ENCODE peak calls at places on chromosome 1, in nine cellular contexts. D is sigmoid colon, S is uterus, R is upper lobe of left lung, Y is H1, K is vagina, M is Peyer's patch, X is IMR-90, Q is endothelial cell of umbilical vein. A is an unnamed sample.

GRCh38 chr1:54334996-54335395 is 71.2 kb downstream of the SSBP3 start:
- DNase-seq in D (no peak), S (no peak), R (peak), Y (no peak), K (no peak), M (no peak), X (peak), Q (no peak), A (no peak)

GRCh38 chr1:59163268-59164092 is 133.4 kb upstream of the FGGY start:
- DNase-seq in D (no peak), S (no peak), R (no peak), Y (no peak), K (no peak), M (no peak), X (peak), Q (peak), A (no peak)

GRCh38 chr1:162218546-162218945 is 149.1 kb downstream of the NOS1AP start:
- DNase-seq in D (no peak), S (no peak), R (no peak), Y (no peak), K (no peak), M (no peak), X (no peak), Q (no peak), A (no peak)

GRCh38 chr1:43269627-43270375 is at the start of gene TMEM125:
- DNase-seq in D (no peak), S (no peak), R (peak), Y (no peak), K (peak), M (no peak), X (no peak), Q (no peak), A (no peak)

GRCh38 chr1:42943166-42943565 is 15.5 kb downstream of the SLC2A1 start:
- DNase-seq in D (peak), S (no peak), R (peak), Y (no peak), K (no peak), M (no peak), X (no peak), Q (no peak), A (no peak)

GRCh38 chr1:203992440-203992839 is 80.5 kb upstream of the SOX13 start:
- DNase-seq in D (no peak), S (no peak), R (no peak), Y (no peak), K (no peak), M (no peak), X (peak), Q (no peak), A (no peak)

GRCh38 chr1:163410073-163410522 is 88.3 kb downstream of the NUF2 start:
- DNase-seq in D (no peak), S (peak), R (no peak), Y (peak), K (no peak), M (peak), X (peak), Q (peak), A (no peak)

GRCh38 chr1:242877229-242877628 is 352.7 kb upstream of the PLD5 start:
- DNase-seq in D (no peak), S (no peak), R (no peak), Y (no peak), K (no peak), M (no peak), X (no peak), Q (no peak), A (no peak)

GRCh38 chr1:165169028-165169427 is 187.5 kb downstream of the LMX1A start:
- DNase-seq in D (no peak), S (no peak), R (no peak), Y (no peak), K (peak), M (no peak), X (no peak), Q (no peak), A (no peak)

GRCh38 chr1:169623132-169623926 is 6.6 kb downstream of the SELP start:
- DNase-seq in D (no peak), S (no peak), R (no peak), Y (no peak), K (no peak), M (no peak), X (no peak), Q (no peak), A (no peak)

GRCh38 chr1:208134491-208134890 is 109.7 kb downstream of the PLXNA2 start:
- DNase-seq in D (no peak), S (no peak), R (no peak), Y (no peak), K (no peak), M (no peak), X (no peak), Q (no peak), A (no peak)

GRCh38 chr1:230772457-230773395 is 25.5 kb downstream of the CAPN9 start:
- DNase-seq in D (no peak), S (no peak), R (no peak), Y (no peak), K (no peak), M (no peak), X (peak), Q (no peak), A (no peak)

GRCh38 chr1:167011560-167012191 is 22.6 kb downstream of the MAEL start:
- DNase-seq in D (no peak), S (no peak), R (no peak), Y (no peak), K (no peak), M (no peak), X (no peak), Q (no peak), A (no peak)
- TF ChIP-seq POLR2A in D (no peak), S (no peak), R (no peak), Y (no peak), K (no peak), M (no peak), X (no peak), Q (no peak), A (no peak)

GRCh38 chr1:245779797-245780529 is 625.2 kb downstream of the KIF26B start:
- DNase-seq in D (no peak), S (no peak), R (no peak), Y (no peak), K (no peak), M (no peak), X (no peak), Q (no peak), A (no peak)

GRCh38 chr1:245788269-245788668 is 633.5 kb downstream of the KIF26B start:
- DNase-seq in D (no peak), S (peak), R (no peak), Y (no peak), K (no peak), M (no peak), X (peak), Q (no peak), A (no peak)

GRCh38 chr1:245788886-245789285 is 634.1 kb downstream of the KIF26B start:
- DNase-seq in D (no peak), S (no peak), R (no peak), Y (no peak), K (no peak), M (no peak), X (no peak), Q (no peak), A (no peak)

GRCh38 chr1:245790441-245790840 is 635.7 kb downstream of the KIF26B start:
- DNase-seq in D (no peak), S (no peak), R (no peak), Y (no peak), K (no peak), M (no peak), X (peak), Q (no peak), A (no peak)

DNA sequence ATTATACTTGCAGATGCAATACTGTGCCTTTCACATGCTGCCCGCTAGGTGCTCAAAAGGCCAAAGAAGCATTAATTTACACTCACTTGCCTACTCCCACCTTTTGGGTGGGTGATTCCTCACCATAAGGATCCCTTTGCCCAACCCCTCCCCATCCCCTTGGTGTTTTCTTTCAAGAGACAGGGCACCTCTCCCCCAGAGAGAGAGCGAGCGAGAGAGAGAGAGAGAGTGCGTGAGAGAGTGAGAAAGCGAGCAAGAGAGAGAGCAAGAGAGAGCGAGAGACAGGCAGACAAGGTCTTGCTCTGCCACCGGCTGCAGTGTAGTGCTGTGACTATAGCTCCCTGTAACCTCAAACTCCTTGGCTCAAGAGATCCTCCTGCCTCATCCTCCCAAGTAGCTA is 630.6 kb downstream of the KIF26B start:
- DNase-seq in D (no peak), S (no peak), R (no peak), Y (no peak), K (no peak), M (no peak), X (no peak), Q (no peak), A (no peak)
- TF ChIP-seq CTCF in D (no peak), S (no peak), R (no peak), Y (peak), K (no peak), M (no peak), X (no peak), Q (no peak), A (no peak)

GRCh38 chr1:9061949-9062555 is 7.4 kb downstream of the SLC2A5 start:
- DNase-seq in D (no peak), S (no peak), R (no peak), Y (no peak), K (no peak), M (no peak), X (no peak), Q (no peak), A (no peak)

GRCh38 chr1:9062846-9063245 is 6.6 kb downstream of the SLC2A5 start:
- DNase-seq in D (no peak), S (no peak), R (no peak), Y (no peak), K (no peak), M (no peak), X (no peak), Q (no peak), A (no peak)

GRCh38 chr1:9066945-9067807 is 2.3 kb downstream of the SLC2A5 start:
- DNase-seq in D (peak), S (peak), R (peak), Y (no peak), K (peak), M (no peak), X (peak), Q (peak), A (no peak)

GRCh38 chr1:9068971-9069323 is 488 bp downstream of the SLC2A5 start:
- DNase-seq in D (no peak), S (no peak), R (no peak), Y (no peak), K (no peak), M (no peak), X (no peak), Q (no peak), A (no peak)

DNA sequence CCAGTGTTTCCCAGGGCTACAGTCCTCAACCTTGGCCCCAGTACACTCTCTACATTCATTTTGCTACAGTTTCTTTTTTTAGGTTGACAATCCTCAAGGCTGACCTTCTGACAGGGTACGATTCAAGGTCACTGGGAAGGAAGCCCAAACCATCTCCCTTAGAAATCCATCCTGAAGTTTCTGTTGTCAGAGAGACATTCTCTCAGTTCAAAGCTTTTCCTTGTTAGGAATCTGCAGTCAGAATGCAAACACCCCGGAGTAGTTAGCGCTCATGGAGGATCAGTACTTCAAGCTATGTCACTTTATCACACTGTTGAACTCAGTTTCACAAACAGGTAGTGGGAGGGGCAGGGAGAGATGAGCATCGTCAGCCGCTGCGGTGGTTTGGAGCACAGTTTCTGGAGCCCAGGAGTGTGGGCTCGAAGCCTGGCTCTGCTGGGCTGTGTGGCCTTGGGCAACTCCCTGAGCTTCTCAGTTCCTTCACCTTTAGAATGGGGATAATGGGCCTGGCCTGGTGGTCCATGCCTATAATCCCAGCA is 4.2 kb downstream of the SLC2A5 start:
- DNase-seq in D (no peak), S (no peak), R (no peak), Y (no peak), K (no peak), M (no peak), X (no peak), Q (no peak), A (no peak)
- TF ChIP-seq POLR2A in D (no peak), S (no peak), R (no peak), Y (no peak), K (no peak), M (no peak), X (no peak), Q (no peak), A (no peak)

DNA sequence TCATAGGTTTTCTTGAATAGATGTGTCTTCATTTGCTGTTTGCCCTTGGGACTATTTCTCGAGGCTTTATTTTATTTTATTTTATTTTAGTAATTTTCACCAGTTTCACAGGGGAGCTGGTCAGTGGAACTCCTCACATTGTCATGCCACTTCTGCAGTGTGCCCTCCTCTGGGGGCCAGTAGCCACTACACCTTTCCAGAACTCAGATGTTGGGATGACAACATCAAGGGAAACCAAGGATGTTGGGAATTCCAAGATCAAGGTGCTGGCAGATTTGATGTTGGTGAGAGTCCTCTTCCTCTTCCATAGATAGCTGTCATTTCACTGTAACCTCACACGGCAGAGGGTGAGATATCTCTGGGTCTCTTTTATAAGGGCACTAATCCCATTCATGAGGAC is 35.5 kb downstream of the SLC26A9 start:
- DNase-seq in D (no peak), S (no peak), R (no peak), Y (no peak), K (peak), M (no peak), X (peak), Q (peak), A (no peak)
- TF ChIP-seq CTCF in D (peak), S (peak), R (no peak), Y (peak), K (peak), M (peak), X (peak), Q (peak), A (peak)

A was measured in esophagus squamous epithelium.